ENCODE peak calls at places on chromosomes 6 and 20, in eight cellular contexts. N, J, V, K, P, Y, O and L are unnamed samples. For H3K9me3, the result is how much of the 10 kb centered on the place peaks cover.

GRCh38 chr20:25461766-25462165 is 54.3 kb downstream of the GINS1 start:
- DNase-seq in K (no peak), Y (no peak), O (no peak), P (no peak), J (no peak), V (no peak), N (peak), L (no peak)

GRCh38 chr20:61396262-61396848 is 144.3 kb downstream of the CDH4 start:
- DNase-seq in V (no peak), K (no peak), P (peak), Y (no peak), J (no peak), N (no peak), O (no peak), L (no peak)

GRCh38 chr20:58109126-58109880 is 119.2 kb downstream of the ANKRD60 start:
- DNase-seq in O (no peak), P (no peak), N (no peak), Y (peak), J (no peak), V (peak), K (no peak), L (no peak)

GRCh38 chr6:31836676-31837611 is 9.4 kb downstream of the HSPA1B start:
- DNase-seq in O (no peak), N (no peak), J (no peak), V (peak), K (no peak), P (no peak), Y (peak), L (no peak)

GRCh38 chr20:5608448-5609161 is 141.6 kb upstream of the SHLD1 start:
- DNase-seq in O (no peak), Y (peak), J (no peak), P (no peak), V (peak), N (no peak), K (no peak), L (no peak)

GRCh38 chr20:57435498-57436222 is 44.5 kb downstream of the RBM38 start:
- DNase-seq in K (peak), V (no peak), Y (no peak), N (peak), O (no peak), J (peak), P (peak), L (no peak)

GRCh38 chr20:58706975-58707681 is 14.5 kb downstream of the NPEPL1 start:
- DNase-seq in O (no peak), Y (no peak), V (no peak), K (no peak), N (no peak), P (no peak), J (no peak), L (no peak)

GRCh38 chr20:39107741-39108140 is 145.6 kb downstream of the DHX35 start:
- DNase-seq in O (no peak), K (no peak), V (peak), N (no peak), P (no peak), Y (peak), J (no peak), L (no peak)

GRCh38 chr6:24492475-24492874 is 2.3 kb upstream of the ALDH5A1 start:
- DNase-seq in K (peak), V (no peak), N (no peak), Y (peak), J (no peak), P (no peak), O (no peak), L (no peak)

GRCh38 chr20:63854766-63855362 is 6.4 kb upstream of the ABHD16B start:
- DNase-seq in N (peak), J (no peak), P (no peak), O (no peak), K (no peak), V (peak), Y (no peak), L (no peak)

GRCh38 chr6:131368077-131368911 is 204.7 kb upstream of the ARG1 start:
- DNase-seq in O (no peak), V (peak), N (peak), K (peak), P (peak), Y (no peak), J (no peak), L (no peak)

GRCh38 chr20:21808863-21809664 is 103.6 kb downstream of the PAX1 start:
- DNase-seq in K (peak), N (peak), V (no peak), P (peak), Y (no peak), J (no peak), O (peak), L (no peak)

GRCh38 chr6:142695016-142695415 is 250.0 kb downstream of the HIVEP2 start:
- DNase-seq in K (no peak), N (peak), O (no peak), J (no peak), V (no peak), P (no peak), Y (peak), L (no peak)

GRCh38 chr20:1810926-1811620 is 84.1 kb upstream of the SIRPA start:
- DNase-seq in O (no peak), K (no peak), N (no peak), P (no peak), Y (peak), V (peak), J (no peak), L (no peak)

GRCh38 chr6:71364910-71365542 is 76.4 kb downstream of the OGFRL1 start:
- DNase-seq in P (no peak), J (no peak), N (no peak), Y (peak), O (no peak), V (no peak), K (no peak), L (no peak)

GRCh38 chr6:51608932-51609331 is 478.5 kb downstream of the PKHD1 start:
- DNase-seq in P (no peak), O (no peak), V (no peak), N (no peak), Y (no peak), K (no peak), J (no peak), L (no peak)

GRCh38 chr6:128580224-128581110 is 60.1 kb upstream of the PTPRK start:
- DNase-seq in P (no peak), Y (no peak), O (no peak), V (no peak), N (no peak), J (no peak), K (no peak), L (no peak)

GRCh38 chr6:149247385-149247763 is 70.1 kb upstream of the TAB2 start:
- DNase-seq in Y (no peak), O (no peak), V (no peak), P (no peak), N (no peak), K (no peak), J (no peak), L (no peak)

GRCh38 chr20:842547-842940 is 9.0 kb downstream of the FAM110A start:
- DNase-seq in J (no peak), Y (no peak), V (no peak), P (no peak), O (no peak), K (no peak), N (no peak), L (no peak)

GRCh38 chr20:3371757-3372156 is 35.7 kb downstream of the DNAAF9 start:
- DNase-seq in Y (no peak), P (no peak), N (no peak), J (no peak), V (no peak), O (no peak), K (no peak), L (no peak)

GRCh38 chr20:10828221-10828620 is 154.4 kb upstream of the JAG1 start:
- DNase-seq in K (no peak), J (no peak), N (no peak), P (no peak), O (no peak), V (no peak), Y (no peak), L (no peak)

GRCh38 chr6:56541736-56542366 is 100.8 kb downstream of the DST start:
- DNase-seq in K (no peak), V (no peak), Y (no peak), N (no peak), P (no peak), O (no peak), J (no peak), L (no peak)

GRCh38 chr6:23446394-23447001 is 679.5 kb upstream of the NRSN1 start:
- DNase-seq in P (no peak), O (peak), Y (peak), K (no peak), J (no peak), N (peak), V (peak), L (no peak)

GRCh38 chr6:135583256-135583758 is 85.8 kb upstream of the AHI1 start:
- DNase-seq in N (no peak), Y (peak), P (no peak), V (no peak), O (no peak), J (no peak), K (no peak), L (no peak)

GRCh38 chr6:151002562-151002961 is 137.1 kb downstream of the MTHFD1L start:
- DNase-seq in K (no peak), Y (peak), P (no peak), V (no peak), J (no peak), N (no peak), O (no peak), L (no peak)

GRCh38 chr6:127164555-127164954 is 46.1 kb downstream of the RSPO3 start:
- DNase-seq in N (no peak), V (no peak), K (no peak), O (no peak), P (no peak), J (no peak), Y (no peak), L (no peak)

GRCh38 chr6:108850669-108851467 is 2.6 kb downstream of the ARMC2 start:
- DNase-seq in K (peak), J (no peak), V (peak), N (peak), Y (no peak), O (no peak), P (peak), L (no peak)

GRCh38 chr6:51098801-51099200 is 280.1 kb downstream of the TFAP2B start:
- DNase-seq in V (no peak), J (no peak), Y (no peak), K (no peak), N (no peak), O (no peak), P (no peak), L (no peak)

GRCh38 chr6:135451617-135452190 is 45.8 kb downstream of the AHI1 start:
- DNase-seq in Y (peak), O (no peak), J (no peak), P (no peak), V (peak), N (no peak), K (no peak), L (no peak)

GRCh38 chr6:40164345-40164755 is 230.1 kb upstream of the MOCS1 start:
- DNase-seq in J (no peak), O (no peak), N (no peak), K (no peak), V (no peak), Y (no peak), P (no peak), L (no peak)

GRCh38 chr6:150813319-150813992 is 52.0 kb upstream of the MTHFD1L start:
- DNase-seq in V (peak), J (no peak), N (no peak), O (no peak), K (no peak), Y (peak), P (no peak), L (no peak)

GRCh38 chr20:43188861-43189613 is 669 bp downstream of the PTPRT start:
- DNase-seq in Y (no peak), K (no peak), V (no peak), N (no peak), O (no peak), J (no peak), P (no peak), L (no peak)

DNA sequence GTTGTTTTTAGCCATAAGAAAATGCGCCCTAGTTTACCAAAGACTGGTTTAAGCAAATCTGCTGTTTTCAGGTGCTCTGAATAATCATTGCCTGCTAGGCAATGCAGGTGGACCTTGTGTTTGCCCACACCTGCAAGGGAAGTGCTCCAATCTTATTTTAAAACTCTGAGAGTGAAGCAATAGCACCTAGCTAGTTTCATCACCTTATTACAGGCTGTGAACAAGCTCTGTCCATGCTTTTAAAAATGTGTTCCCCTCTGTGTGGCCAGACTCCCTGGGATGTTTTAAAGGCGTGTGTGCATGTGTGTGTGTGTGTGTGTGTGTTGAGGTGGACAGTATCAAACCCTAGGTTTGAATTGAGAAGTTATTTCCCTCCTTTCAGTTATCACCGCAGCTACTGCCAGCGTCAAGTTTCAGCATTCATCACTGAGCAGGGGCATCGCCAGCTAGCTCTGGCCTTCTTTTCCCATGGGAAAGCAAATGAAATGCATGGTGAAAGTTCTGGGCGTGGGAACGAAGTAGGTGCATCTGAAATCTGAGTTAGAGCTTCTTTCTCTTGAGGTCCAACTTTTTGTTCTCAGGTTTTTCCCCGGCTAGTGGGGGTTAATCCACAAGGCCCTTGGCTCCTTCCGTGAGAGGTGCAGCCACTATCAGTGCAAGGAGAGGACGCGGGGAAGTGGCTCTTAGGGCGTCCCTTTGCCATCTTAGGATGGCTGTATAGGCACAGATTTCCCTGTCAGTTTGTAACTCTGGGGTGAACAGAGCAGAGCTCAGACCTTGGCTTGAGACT is 30.8 kb downstream of the DUSP22 start:
- DNase-seq in V (no peak), J (no peak), N (no peak), P (no peak), O (no peak), Y (no peak), K (no peak), L (no peak)
- H3K9me3 ChIP-seq in V (under half), J (under half), N (under half), P (under half), O (under half), Y (under half), K (under half), L (under half)

GRCh38 chr20:49283176-49283702 is 5.4 kb upstream of the ZNFX1 start:
- DNase-seq in N (no peak), K (no peak), O (no peak), Y (no peak), J (no peak), V (no peak), P (no peak), L (no peak)

GRCh38 chr20:49281913-49282467 is 4.1 kb upstream of the ZNFX1 start:
- DNase-seq in V (no peak), K (no peak), O (no peak), Y (no peak), N (no peak), J (no peak), P (no peak), L (no peak)

GRCh38 chr20:49281059-49281912 is 3.4 kb upstream of the ZNFX1 start:
- DNase-seq in V (no peak), O (no peak), N (no peak), J (no peak), K (no peak), Y (no peak), P (no peak), L (no peak)

GRCh38 chr20:49283703-49284625 is 6.1 kb upstream of the ZNFX1 start:
- DNase-seq in V (no peak), N (no peak), K (no peak), J (no peak), Y (no peak), O (no peak), P (no peak), L (no peak)

DNA sequence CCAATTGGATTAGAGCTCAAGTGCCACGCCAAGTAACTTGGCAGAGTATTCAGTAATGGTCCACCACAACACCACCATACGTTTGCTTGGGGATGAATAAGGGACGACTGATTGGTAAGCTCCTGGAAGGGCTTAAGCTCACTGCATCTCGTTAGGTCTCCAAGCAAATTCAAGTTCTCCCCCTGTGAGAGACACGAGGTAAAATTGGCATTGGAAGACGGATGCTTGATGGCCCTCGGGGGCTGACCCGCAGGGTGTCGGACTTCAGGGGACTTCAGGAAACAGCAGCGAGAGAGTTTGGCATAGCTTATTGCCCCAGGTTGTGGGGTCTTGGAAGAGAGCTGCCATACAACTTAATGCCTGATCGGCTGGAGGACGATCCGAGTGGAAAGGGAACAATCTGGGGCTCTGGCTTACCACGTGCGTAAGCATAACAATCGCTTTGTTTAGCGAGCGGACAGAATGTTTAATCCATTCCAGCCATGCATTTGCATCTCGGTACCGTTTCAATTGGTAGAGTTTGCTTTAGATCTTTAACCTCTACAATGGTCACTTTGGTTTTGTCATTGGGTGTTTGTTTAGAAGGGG is 4.8 kb upstream of the ZNFX1 start:
- DNase-seq in K (no peak), O (no peak), J (no peak), P (no peak), Y (no peak), V (no peak), N (no peak), L (no peak)
- H3K9me3 ChIP-seq in K (under half), O (under half), J (half or more), P (under half), Y (under half), V (under half), N (under half), L (half or more)

GRCh38 chr6:33103776-33104175 is 28.0 kb downstream of the HLA-DPB1 start:
- DNase-seq in K (no peak), P (no peak), J (no peak), Y (no peak), V (no peak), O (no peak), N (no peak), L (no peak)
- H3K9me3 ChIP-seq in K (under half), P (under half), J (under half), Y (under half), V (under half), O (under half), N (under half), L (under half)

GRCh38 chr20:18414140-18414539 is 52.7 kb downstream of the DZANK1 start:
- DNase-seq in P (no peak), K (no peak), J (no peak), Y (no peak), N (no peak), O (no peak), V (no peak), L (no peak)
- H3K9me3 ChIP-seq in P (under half), K (under half), J (under half), Y (under half), N (under half), O (under half), V (under half), L (under half)

DNA sequence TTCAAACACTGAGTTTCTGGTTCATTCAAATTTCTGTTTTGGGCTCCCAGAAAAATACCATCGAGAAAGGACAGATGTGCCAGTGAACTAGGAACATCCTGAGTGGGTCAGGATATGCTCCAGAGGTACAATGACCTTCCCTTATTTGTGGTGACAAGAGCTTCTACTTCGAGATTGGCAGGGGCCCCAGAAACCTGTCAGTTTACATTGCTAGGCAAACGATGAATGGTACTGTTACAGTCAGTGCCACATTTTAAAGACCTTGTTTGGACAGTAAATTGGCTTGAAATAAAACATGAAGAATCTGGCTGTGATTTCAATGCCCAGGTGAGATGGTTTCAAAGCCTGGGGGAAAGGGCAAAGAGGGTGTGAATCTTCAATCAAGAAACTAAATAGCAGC is 454.5 kb upstream of the ID4 start:
- DNase-seq in V (no peak), O (no peak), N (no peak), Y (no peak), P (no peak), K (no peak), J (no peak), L (no peak)
- H3K9me3 ChIP-seq in V (under half), O (under half), N (under half), Y (under half), P (under half), K (under half), J (under half), L (under half)

DNA sequence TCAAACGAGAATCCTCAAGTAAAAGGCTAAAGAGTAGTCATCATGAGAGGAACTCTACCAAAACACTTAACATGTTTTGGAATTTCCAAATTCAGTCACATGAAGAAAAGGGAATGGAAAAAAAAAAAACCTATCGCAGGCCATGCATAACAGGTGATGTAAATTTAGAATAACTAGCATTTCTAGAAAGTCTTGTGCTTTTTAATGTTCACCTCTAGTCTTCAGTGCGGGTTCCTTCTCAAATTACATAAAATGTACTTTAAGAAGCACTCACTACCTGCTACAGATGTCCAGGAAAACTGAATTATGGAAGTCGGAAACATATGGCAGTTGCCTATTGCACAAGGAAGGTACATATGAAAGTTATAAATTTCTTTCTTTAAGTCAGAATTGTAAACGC is 6.1 kb upstream of the TBX18 start:
- DNase-seq in J (no peak), N (no peak), Y (no peak), P (no peak), V (no peak), K (no peak), O (no peak), L (no peak)
- H3K9me3 ChIP-seq in J (under half), N (under half), Y (under half), P (under half), V (under half), K (under half), O (under half), L (under half)

GRCh38 chr6:33215761-33216649 is 7.7 kb downstream of the RING1 start:
- DNase-seq in J (no peak), P (no peak), K (no peak), Y (no peak), N (no peak), V (no peak), O (no peak), L (no peak)

GRCh38 chr6:33215281-33215680 is 7.0 kb downstream of the RING1 start:
- DNase-seq in P (no peak), Y (no peak), N (no peak), V (no peak), J (no peak), K (no peak), O (no peak), L (no peak)

GRCh38 chr6:33213989-33214335 is 5.7 kb downstream of the RING1 start:
- DNase-seq in P (no peak), J (no peak), Y (no peak), V (no peak), N (no peak), O (no peak), K (no peak), L (no peak)

GRCh38 chr6:33217246-33217645 is 8.9 kb downstream of the RING1 start:
- DNase-seq in O (no peak), P (no peak), J (no peak), V (no peak), N (no peak), K (no peak), Y (no peak), L (no peak)

DNA sequence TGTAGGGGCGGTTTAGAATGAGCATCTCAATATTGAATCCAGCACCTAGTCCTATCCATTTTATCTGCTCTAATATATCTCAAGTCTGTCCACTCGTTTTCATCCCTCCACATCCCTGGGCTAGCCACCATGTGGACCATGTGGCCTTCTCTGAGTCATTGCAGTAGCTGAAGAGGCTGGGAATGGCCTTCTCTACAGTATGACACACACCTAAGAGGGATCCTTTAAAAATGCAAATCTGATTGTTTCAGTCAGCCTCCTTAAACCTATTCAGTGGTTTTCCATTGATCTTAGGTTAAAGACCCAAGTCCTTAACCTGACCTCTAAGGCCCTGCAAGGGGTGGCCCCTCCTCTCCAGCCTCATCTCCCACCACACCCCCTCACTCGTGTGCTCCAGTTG is 9.4 kb downstream of the RING1 start:
- DNase-seq in O (no peak), J (no peak), P (no peak), K (no peak), Y (no peak), V (no peak), N (no peak), L (no peak)
- H3K9me3 ChIP-seq in O (under half), J (under half), P (under half), K (under half), Y (under half), V (under half), N (under half), L (under half)